ENCODE peak calls at places on chromosomes 12 and 14, in seven cellular contexts. S is transverse colon; G is endothelial cell; F is CD8-positive, alpha-beta T cell; P is nephron progenitor cell; W is K562; Y is right atrium auricular region. L is an unnamed sample.

GRCh38 chr12:43106355-43106754 is 445.6 kb downstream of the ADAMTS20 start:
- DNase-seq in S (no peak), G (no peak), F (no peak), P (no peak), W (no peak), Y (no peak), L (no peak)

GRCh38 chr12:26884765-26885576 is 52.0 kb upstream of the ITPR2 start:
- DNase-seq in S (peak; percentile 89), G (peak; percentile 85), F (peak; percentile 82), P (peak; percentile 83), W (peak; percentile 75), Y (peak; percentile 90), L (peak; percentile 84)

GRCh38 chr12:27012239-27012981 is 1.8 kb downstream of the TM7SF3 start:
- DNase-seq in S (no peak), G (no peak), F (no peak), P (no peak), W (no peak), Y (no peak), L (no peak)

GRCh38 chr14:26255213-26255612 is 342.6 kb downstream of the NOVA1 start:
- DNase-seq in S (no peak), G (no peak), F (no peak), P (no peak), W (no peak), Y (no peak), L (no peak)

GRCh38 chr14:97538749-97539388 is 741.7 kb downstream of the VRK1 start:
- DNase-seq in S (no peak), G (no peak), F (no peak), P (no peak), W (no peak), Y (no peak), L (no peak)

GRCh38 chr12:105025890-105026289 is 39.8 kb downstream of the NOPCHAP1 start:
- DNase-seq in S (peak; percentile 24), G (no peak), F (no peak), P (no peak), W (no peak), Y (peak; percentile 70), L (no peak)

GRCh38 chr12:32265920-32266319 is 133.4 kb upstream of the FGD4 start:
- DNase-seq in S (no peak), G (no peak), F (no peak), P (no peak), W (no peak), Y (no peak), L (no peak)

GRCh38 chr14:103019236-103019635 is 38.1 kb downstream of the CDC42BPB start:
- DNase-seq in S (no peak), G (no peak), F (no peak), P (no peak), W (no peak), Y (no peak), L (no peak)

GRCh38 chr12:46546634-46547273 is 174.2 kb upstream of the SLC38A2 start:
- DNase-seq in S (no peak), G (no peak), F (no peak), P (no peak), W (no peak), Y (no peak), L (no peak)

GRCh38 chr14:59417301-59417700 is 47.9 kb downstream of the GPR135 start:
- DNase-seq in S (no peak), G (no peak), F (no peak), P (no peak), W (no peak), Y (no peak), L (no peak)

GRCh38 chr12:12397184-12397583 is 40.3 kb downstream of the BORCS5 start:
- DNase-seq in S (no peak), G (no peak), F (no peak), P (no peak), W (no peak), Y (no peak), L (no peak)

GRCh38 chr12:574475-575128 is 88.6 kb downstream of the NINJ2 start:
- DNase-seq in S (no peak), G (no peak), F (no peak), P (no peak), W (no peak), Y (no peak), L (no peak)

GRCh38 chr12:19080918-19081317 is 48.6 kb upstream of the PLEKHA5 start:
- DNase-seq in S (no peak), G (no peak), F (no peak), P (no peak), W (no peak), Y (no peak), L (no peak)

GRCh38 chr14:55585854-55586253 is 5.8 kb downstream of the KTN1 start:
- DNase-seq in S (no peak), G (no peak), F (no peak), P (no peak), W (no peak), Y (no peak), L (no peak)

GRCh38 chr14:70658899-70659298 is 17.2 kb downstream of the TTC9 start:
- DNase-seq in S (no peak), G (no peak), F (peak; percentile 40), P (no peak), W (no peak), Y (no peak), L (no peak)

GRCh38 chr12:117294206-117294605 is 67.2 kb downstream of the NOS1 start:
- DNase-seq in S (no peak), G (no peak), F (no peak), P (peak; percentile 32), W (peak; percentile 53), Y (no peak), L (no peak)

GRCh38 chr12:9032202-9032964 is 43.0 kb downstream of the KLRG1 start:
- DNase-seq in S (no peak), G (no peak), F (no peak), P (no peak), W (no peak), Y (no peak), L (no peak)

GRCh38 chr12:12807970-12808702 is 5.0 kb upstream of the DDX47 start:
- DNase-seq in S (peak; percentile 60), G (no peak), F (peak; percentile 81), P (peak; percentile 17), W (no peak), Y (peak; percentile 70), L (no peak)

GRCh38 chr12:49091836-49092085 is 2.8 kb downstream of the DHH start:
- DNase-seq in S (no peak), G (no peak), F (no peak), P (no peak), W (no peak), Y (no peak), L (no peak)

GRCh38 chr12:29921307-29921706 is 137.6 kb upstream of the TMTC1 start:
- DNase-seq in S (no peak), G (no peak), F (no peak), P (no peak), W (no peak), Y (no peak), L (no peak)

GRCh38 chr12:29795715-29796114 is 12.0 kb upstream of the TMTC1 start:
- DNase-seq in S (no peak), G (no peak), F (no peak), P (no peak), W (no peak), Y (no peak), L (no peak)

GRCh38 chr12:38983117-38983571 is 77.8 kb upstream of the CPNE8 start:
- DNase-seq in S (no peak), G (no peak), F (no peak), P (no peak), W (no peak), Y (no peak), L (no peak)

GRCh38 chr14:51507556-51508511 is 143.9 kb upstream of the FRMD6 start:
- DNase-seq in S (peak; percentile 22), G (no peak), F (no peak), P (peak; percentile 53), W (no peak), Y (no peak), L (no peak)

GRCh38 chr14:104100171-104101085 is 14.9 kb downstream of the ASPG start:
- DNase-seq in S (peak; percentile 65), G (no peak), F (no peak), P (peak; percentile 1), W (no peak), Y (no peak), L (no peak)

GRCh38 chr12:52667509-52667908 is 12.7 kb downstream of the KRT1 start:
- DNase-seq in S (no peak), G (no peak), F (no peak), P (no peak), W (peak; percentile 35), Y (no peak), L (no peak)
- TF ChIP-seq CTCF in S (peak; percentile 35), G (no peak), F (no peak), P (no peak), W (peak; percentile 52), Y (no peak), L (no peak)

DNA sequence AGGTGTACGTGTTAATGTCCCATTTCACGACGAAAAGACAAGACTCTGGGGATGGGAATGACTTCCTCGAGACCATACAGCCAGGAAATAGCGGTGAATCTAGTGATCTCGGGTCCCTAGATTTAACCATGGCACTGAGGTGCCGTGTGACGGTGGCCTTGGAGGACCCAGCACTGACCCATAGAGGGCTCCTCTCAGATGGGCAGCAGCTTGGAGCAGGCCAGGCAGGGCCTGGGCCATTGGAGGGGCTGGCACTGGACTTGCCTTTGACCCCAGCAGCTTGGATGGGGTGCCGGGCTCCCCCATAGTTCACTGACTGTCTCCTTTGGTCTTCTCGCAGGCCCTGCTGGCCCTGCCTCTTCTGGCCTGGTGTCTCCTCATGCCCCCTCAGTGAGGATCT is 5.4 kb downstream of the TCL1B start:
- DNase-seq in S (no peak), G (no peak), F (no peak), P (no peak), W (no peak), Y (no peak), L (no peak)
- TF ChIP-seq CTCF in S (no peak), G (no peak), F (no peak), P (no peak), W (no peak), Y (no peak), L (no peak)

DNA sequence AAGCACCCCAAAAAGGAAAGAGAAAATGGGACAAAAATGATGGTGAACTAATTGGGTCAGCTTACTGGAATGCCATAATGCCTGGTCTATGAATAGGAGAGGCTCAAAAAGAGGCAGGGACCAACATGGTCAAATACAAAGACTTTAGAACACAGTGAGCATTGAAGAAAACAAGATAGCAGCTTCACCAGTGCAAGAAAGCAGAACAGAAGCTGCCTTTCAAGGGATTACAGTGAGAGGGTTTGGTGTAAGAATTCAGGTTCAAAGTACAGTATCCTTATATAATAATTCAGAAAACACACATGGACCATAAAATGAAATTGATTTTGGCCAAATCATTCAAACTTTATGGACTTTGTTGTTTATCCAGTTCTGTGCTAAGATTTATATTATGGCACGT is 162.1 kb downstream of the NAV3 start:
- DNase-seq in S (no peak), G (no peak), F (no peak), P (no peak), W (no peak), Y (no peak), L (no peak)
- TF ChIP-seq CTCF in S (no peak), G (no peak), F (no peak), P (no peak), W (no peak), Y (no peak), L (no peak)

DNA sequence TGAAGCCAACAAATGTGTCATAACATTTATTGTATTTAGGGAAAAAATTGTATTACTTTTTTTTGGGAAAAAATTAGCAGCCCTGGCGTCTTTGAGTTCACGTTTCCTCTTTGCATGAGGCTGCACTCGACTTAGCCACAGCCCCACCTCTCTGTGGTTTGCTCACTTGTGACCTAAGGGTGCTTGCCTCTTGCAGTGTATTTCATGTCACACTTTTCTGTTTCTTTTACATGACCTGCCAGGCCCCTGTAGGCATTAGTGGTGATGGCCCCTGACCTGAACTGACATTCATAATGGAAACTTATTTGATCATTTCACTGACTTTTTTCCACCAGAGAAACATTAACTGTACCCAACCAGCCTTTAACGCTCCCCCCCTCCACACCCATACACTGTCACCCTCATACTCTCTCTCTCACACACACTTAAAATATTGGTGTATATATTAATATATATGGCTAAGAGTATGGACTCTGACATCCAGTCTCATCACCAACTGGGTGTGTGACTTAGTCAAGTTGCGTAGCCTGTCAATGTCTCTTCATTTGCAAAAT is 122.9 kb downstream of the PRKCH start:
- DNase-seq in S (peak; percentile 38), G (no peak), F (peak; percentile 77), P (no peak), W (no peak), Y (no peak), L (no peak)
- TF ChIP-seq CTCF in S (no peak), G (no peak), F (no peak), P (no peak), W (no peak), Y (no peak), L (no peak)

L was measured in neural crest cell.